ENCODE peak calls at places on chromosomes 5 and 9, in five cellular contexts. G, A, K, O and W are unnamed samples.
A peak's percentile ranks its signal among the peaks of the same experiment; 100 is the strongest.

GRCh38 chr9:87546704-87547103 is 49.0 kb downstream of the DAPK1 start:
- DNase-seq in G (no peak), K (no peak), A (no peak), O (no peak), W (no peak)

GRCh38 chr9:96554326-96554725 is 65.3 kb downstream of the CDC14B start:
- DNase-seq in K (no peak), A (no peak), G (no peak), O (no peak), W (no peak)

GRCh38 chr9:131738838-131739191 is 1.1 kb downstream of the RAPGEF1 start:
- DNase-seq in A (no peak), K (no peak), G (no peak), O (no peak), W (no peak)

GRCh38 chr5:67515020-67515689 is 318.6 kb upstream of the CD180 start:
- DNase-seq in A (no peak), O (no peak), K (no peak), G (no peak), W (no peak)

GRCh38 chr9:68560131-68560844 is 19.6 kb upstream of the TMEM252 start:
- DNase-seq in G (no peak), O (no peak), K (peak; percentile 86), A (peak; percentile 68), W (peak; percentile 18)

GRCh38 chr5:144547098-144547499 is 376.4 kb downstream of the KCTD16 start:
- DNase-seq in O (no peak), G (no peak), K (no peak), A (no peak), W (no peak)

GRCh38 chr9:33318781-33319180 is 28.5 kb downstream of the NFX1 start:
- DNase-seq in A (no peak), G (no peak), K (no peak), O (no peak), W (no peak)

GRCh38 chr5:138563340-138564118 is 11.7 kb downstream of the HSPA9 start:
- DNase-seq in A (no peak), O (no peak), G (no peak), K (no peak), W (no peak)

GRCh38 chr9:72509053-72509452 is 12.4 kb upstream of the TMC1 start:
- DNase-seq in K (no peak), A (no peak), G (no peak), O (no peak), W (no peak)

GRCh38 chr9:82930116-82930515 is 132.8 kb downstream of the RASEF start:
- DNase-seq in G (no peak), A (no peak), K (no peak), O (no peak), W (no peak)

GRCh38 chr5:113022661-113023060 is 46.1 kb downstream of the DCP2 start:
- DNase-seq in G (no peak), O (no peak), K (peak; percentile 19), A (no peak), W (no peak)

GRCh38 chr9:12784461-12785250 is 9.8 kb downstream of the LURAP1L start:
- DNase-seq in G (peak; percentile 97), A (peak; percentile 12), O (no peak), K (no peak), W (no peak)

GRCh38 chr5:126433708-126434107 is 10.5 kb downstream of the GRAMD2B start:
- DNase-seq in K (no peak), G (no peak), A (no peak), O (no peak), W (peak; percentile 70)

GRCh38 chr5:132463808-132464154 is 26.8 kb downstream of the IRF1 start:
- DNase-seq in O (no peak), K (no peak), A (no peak), G (no peak), W (no peak)

GRCh38 chr9:84761137-84761808 is 91.7 kb downstream of the NTRK2 start:
- DNase-seq in O (no peak), K (peak; percentile 88), A (no peak), G (no peak), W (no peak)

GRCh38 chr9:101229606-101230005 is 155.2 kb downstream of the BAAT start:
- DNase-seq in G (no peak), K (no peak), A (no peak), O (no peak), W (peak; percentile 60)

GRCh38 chr5:133052317-133053175 is 733 bp downstream of the HSPA4 start:
- DNase-seq in A (peak; percentile 79), G (no peak), K (peak; percentile 38), O (no peak), W (peak; percentile 41)

GRCh38 chr9:116700882-116701836 is 14.1 kb downstream of the TRIM32 start:
- DNase-seq in A (no peak), O (no peak), K (no peak), G (no peak), W (no peak)

GRCh38 chr5:29896651-29897050 is 1296.8 kb upstream of the CDH6 start:
- DNase-seq in O (no peak), G (no peak), A (no peak), K (peak; percentile 2), W (no peak)

GRCh38 chr5:150178262-150178661 is 11.6 kb upstream of the SLC6A7 start:
- DNase-seq in G (no peak), A (no peak), O (no peak), K (no peak), W (no peak)

GRCh38 chr5:74736759-74737158 is 30.2 kb downstream of the GFM2 start:
- DNase-seq in O (no peak), K (no peak), A (no peak), G (no peak), W (peak; percentile 79)

GRCh38 chr5:64301566-64301965 is 135.9 kb downstream of the RNF180 start:
- DNase-seq in A (no peak), O (no peak), G (no peak), K (no peak), W (no peak)

GRCh38 chr5:40428129-40428528 is 251.6 kb upstream of the PTGER4 start:
- DNase-seq in K (no peak), O (no peak), G (peak; percentile 32), A (peak; percentile 2), W (no peak)

GRCh38 chr5:103120607-103121200 is 603 bp downstream of the PPIP5K2 start:
- DNase-seq in K (peak; percentile 60), A (peak; percentile 63), G (no peak), O (no peak), W (peak; percentile 27)

GRCh38 chr9:121294181-121294743 is 26.3 kb downstream of the GSN start:
- DNase-seq in A (no peak), O (no peak), G (no peak), K (no peak), W (no peak)

GRCh38 chr9:33137271-33137670 is 29.9 kb downstream of the B4GALT1 start:
- DNase-seq in O (no peak), K (no peak), A (no peak), G (no peak), W (no peak)